ENCODE peak calls at places on chromosomes 7 and 10, in five cellular contexts. X is naive thymus-derived CD8-positive, alpha-beta T cell; L is activated CD4-positive, alpha-beta T cell treated with anti-CD3 and anti-CD28 coated beads for 48 hours; O is GM04503; U is cardiac fibroblast. R is an unnamed sample.

GRCh38 chr7:41135511-41135910 is 567.4 kb downstream of the INHBA start:
- DNase-seq in U (no peak), X (no peak), O (no peak), L (no peak), R (no peak)

GRCh38 chr7:83267141-83267631 is 104.5 kb upstream of the PCLO start:
- DNase-seq in L (no peak), X (no peak), U (peak; percentile 3), O (no peak), R (no peak)

GRCh38 chr7:82235710-82236109 is 207.9 kb downstream of the CACNA2D1 start:
- DNase-seq in X (no peak), U (peak; percentile 64), L (no peak), O (no peak), R (no peak)

GRCh38 chr10:48634198-48634983 is 29.5 kb upstream of the ARHGAP22 start:
- DNase-seq in U (peak; percentile 94), X (no peak), O (peak; percentile 90), L (peak; percentile 49), R (peak; percentile 14)

GRCh38 chr7:82521906-82522445 is 78.4 kb upstream of the CACNA2D1 start:
- DNase-seq in U (peak; percentile 35), X (no peak), O (no peak), L (no peak), R (no peak)

GRCh38 chr7:137109966-137110930 is 233.3 kb downstream of the PTN start:
- DNase-seq in X (no peak), O (peak; percentile 11), L (no peak), U (peak; percentile 69), R (no peak)

GRCh38 chr10:14489522-14490177 is 158.9 kb upstream of the FRMD4A start:
- DNase-seq in U (no peak), O (no peak), X (no peak), L (no peak), R (no peak)

GRCh38 chr7:74141705-74142104 is 32.5 kb upstream of the EIF4H start:
- DNase-seq in O (no peak), U (peak; percentile 13), L (no peak), X (no peak), R (no peak)

GRCh38 chr7:41996381-41997035 is 240.5 kb downstream of the GLI3 start:
- DNase-seq in L (no peak), X (no peak), U (peak; percentile 76), O (peak; percentile 49), R (no peak)

GRCh38 chr7:115066634-115067033 is 144.7 kb downstream of the MDFIC start:
- DNase-seq in X (no peak), L (no peak), U (no peak), O (no peak), R (no peak)

GRCh38 chr10:119598397-119598796 is 1.6 kb upstream of the TIAL1 start:
- DNase-seq in O (no peak), U (no peak), L (no peak), X (no peak), R (no peak)

GRCh38 chr10:5195727-5196374 is 786 bp upstream of the AKR1C4 start:
- DNase-seq in X (no peak), U (no peak), O (no peak), L (no peak), R (no peak)

GRCh38 chr10:17671307-17671706 is 27.4 kb downstream of the STAM start:
- DNase-seq in X (no peak), L (no peak), O (no peak), U (no peak), R (no peak)

GRCh38 chr7:129615018-129615417 is 3.5 kb downstream of the NRF1 start:
- DNase-seq in X (no peak), L (peak; percentile 48), O (no peak), U (peak; percentile 36), R (no peak)

GRCh38 chr10:18010050-18010449 is 58.3 kb downstream of the SLC39A12 start:
- DNase-seq in O (no peak), U (peak; percentile 81), X (no peak), L (no peak), R (no peak)

GRCh38 chr10:93826355-93826754 is 67.4 kb upstream of the SLC35G1 start:
- DNase-seq in X (no peak), U (no peak), L (no peak), O (no peak), R (no peak)

GRCh38 chr10:42149027-42149700 is 489.2 kb downstream of the ZNF33B start:
- DNase-seq in X (no peak), U (peak; percentile 6), O (no peak), L (no peak), R (no peak)

GRCh38 chr7:94289071-94289470 is 105.6 kb upstream of the COL1A2 start:
- DNase-seq in U (peak; percentile 93), L (no peak), X (no peak), O (peak; percentile 64), R (no peak)

GRCh38 chr7:131897016-131897789 is 340.8 kb upstream of the PODXL start:
- DNase-seq in L (no peak), X (no peak), U (peak; percentile 17), O (peak; percentile 30), R (no peak)

GRCh38 chr10:13894412-13895093 is 307.8 kb downstream of the PRPF18 start:
- DNase-seq in X (no peak), L (no peak), U (peak; percentile 72), O (no peak), R (no peak)

GRCh38 chr7:20198295-20198694 is 18.9 kb downstream of the MACC1 start:
- DNase-seq in X (no peak), L (no peak), O (no peak), U (no peak), R (no peak)

GRCh38 chr10:118798186-118798811 is 43.5 kb upstream of the CACUL1 start:
- DNase-seq in X (no peak), O (peak; percentile 76), L (no peak), U (peak; percentile 77), R (no peak)

GRCh38 chr10:69650589-69651261 is 20.7 kb downstream of the FAM241B start:
- DNase-seq in X (no peak), O (no peak), U (no peak), L (no peak), R (peak; percentile 9)

GRCh38 chr10:68153473-68154210 is 44.4 kb downstream of the MYPN start:
- DNase-seq in X (no peak), O (peak; percentile 99), L (no peak), U (peak; percentile 98), R (no peak)

GRCh38 chr7:107012691-107013090 is 31.8 kb upstream of the PRKAR2B start:
- DNase-seq in U (no peak), L (no peak), O (no peak), X (no peak), R (no peak)

GRCh38 chr7:3558410-3558809 is 257.4 kb downstream of the SDK1 start:
- DNase-seq in O (no peak), L (no peak), X (no peak), U (no peak), R (no peak)

GRCh38 chr10:73553316-73553715 is 37.8 kb downstream of the USP54 start:
- DNase-seq in L (no peak), U (no peak), X (no peak), O (no peak), R (no peak)

GRCh38 chr7:32347244-32347828 is 142.8 kb downstream of the LSM5 start:
- DNase-seq in L (peak; percentile 55), U (peak; percentile 43), O (no peak), X (no peak), R (no peak)

GRCh38 chr10:103021897-103022286 is 103.8 kb downstream of the CNNM2 start:
- DNase-seq in U (peak; percentile 27), L (no peak), X (no peak), O (no peak), R (no peak)

GRCh38 chr10:32005050-32005449 is 51.2 kb downstream of the KIF5B start:
- DNase-seq in U (peak; percentile 65), L (peak; percentile 22), X (peak; percentile 66), O (no peak), R (peak; percentile 3)

GRCh38 chr10:67772894-67773511 is 65.0 kb downstream of the DNAJC12 start:
- DNase-seq in U (peak; percentile 12), O (no peak), X (no peak), L (no peak), R (no peak)

GRCh38 chr10:5448333-5449048 is 36.1 kb downstream of the NET1 start:
- DNase-seq in L (no peak), X (no peak), U (no peak), O (no peak), R (no peak)

GRCh38 chr7:126727930-126728331 is 524.8 kb downstream of the GRM8 start:
- DNase-seq in X (no peak), U (peak; percentile 50), L (peak; percentile 2), O (peak; percentile 5), R (no peak)

GRCh38 chr7:138892016-138892630 is 89.1 kb downstream of the KIAA1549 start:
- DNase-seq in L (no peak), U (no peak), X (no peak), O (no peak), R (no peak)

GRCh38 chr10:120646738-120647427 is 189.9 kb downstream of the PLPP4 start:
- DNase-seq in O (no peak), L (no peak), X (no peak), U (no peak), R (no peak)

GRCh38 chr10:71357792-71358265 is 38.8 kb downstream of the SLC29A3 start:
- DNase-seq in U (no peak), L (no peak), O (no peak), X (no peak), R (no peak)